ENCODE peak calls at places on chromosome 12, in seven cellular contexts. G is AG09319, M is RWPE1, V is IMR-90, B is fibroblast of the aortic adventitia, C is GM12865, A is tibial artery. S is an unnamed sample.

GRCh38 chr12:25052191-25053020 is 103.5 kb upstream of the BCAT1 start:
- DNase-seq in V (no peak), C (peak; percentile 94), M (no peak), A (no peak), G (no peak), B (peak; percentile 31), S (no peak)

GRCh38 chr12:3641428-3641883 is 111.5 kb downstream of the CRACR2A start:
- DNase-seq in G (no peak), C (no peak), M (peak; percentile 51), A (no peak), V (peak; percentile 36), B (peak; percentile 56), S (peak; percentile 90)

GRCh38 chr12:116318738-116319050 is 41.2 kb upstream of the MED13L start:
- DNase-seq in G (no peak), V (no peak), M (peak; percentile 38), A (no peak), C (no peak), B (peak; percentile 49), S (no peak)

GRCh38 chr12:14756331-14757143 is 46.7 kb downstream of the WBP11 start:
- DNase-seq in B (no peak), V (no peak), M (no peak), A (no peak), G (no peak), C (no peak), S (no peak)

GRCh38 chr12:113548467-113548866 is 76.8 kb upstream of the LHX5 start:
- DNase-seq in B (no peak), V (no peak), G (no peak), M (no peak), C (no peak), A (no peak), S (no peak)

GRCh38 chr12:51579321-51579850 is 11.6 kb upstream of the SCN8A start:
- DNase-seq in C (no peak), A (no peak), M (no peak), B (no peak), G (no peak), V (no peak), S (no peak)

GRCh38 chr12:131135311-131135785 is 181.6 kb downstream of the ADGRD1 start:
- DNase-seq in C (no peak), G (no peak), V (no peak), B (no peak), A (no peak), M (no peak), S (no peak)

GRCh38 chr12:130674676-130675075 is 41.4 kb downstream of the RIMBP2 start:
- DNase-seq in M (no peak), V (no peak), C (no peak), B (no peak), A (no peak), G (no peak), S (no peak)

GRCh38 chr12:116194935-116195431 is 82.5 kb downstream of the MED13L start:
- DNase-seq in M (no peak), G (no peak), C (peak; percentile 94), A (no peak), V (no peak), B (no peak), S (no peak)

DNA sequence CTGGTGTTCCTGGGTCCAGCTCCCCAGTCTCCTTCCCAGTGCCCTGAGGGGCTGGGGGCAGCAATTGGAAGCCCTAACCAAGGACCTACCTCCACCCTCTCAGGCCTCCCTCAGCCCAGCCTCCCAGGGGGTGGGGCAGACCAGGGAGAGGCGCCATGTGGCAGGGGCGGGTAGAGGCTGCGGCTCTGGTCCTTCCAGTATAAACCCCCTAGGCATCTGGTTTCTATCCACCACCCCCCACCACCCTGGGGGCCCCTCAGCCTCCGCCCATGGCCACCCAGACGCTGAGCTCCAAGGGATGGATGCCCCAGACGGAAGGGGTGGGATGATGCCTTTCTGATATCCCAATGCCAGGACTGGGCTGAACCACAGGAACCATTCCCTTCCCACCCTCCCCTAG is 2.8 kb upstream of the SP7 start:
- DNase-seq in A (no peak), V (no peak), M (no peak), C (no peak), B (no peak), G (no peak), S (no peak)
- TF ChIP-seq CTCF in A (no peak), V (no peak), M (no peak), C (no peak), B (no peak), G (no peak), S (no peak)

GRCh38 chr12:98156697-98157096 is 358.7 kb upstream of the TMPO start:
- DNase-seq in B (no peak), A (no peak), M (no peak), C (no peak), G (no peak), V (no peak), S (no peak)

GRCh38 chr12:98149270-98149669 is 366.1 kb upstream of the TMPO start:
- DNase-seq in G (no peak), M (no peak), V (no peak), C (peak; percentile 17), B (no peak), A (no peak), S (no peak)

GRCh38 chr12:98151984-98152383 is 363.4 kb upstream of the TMPO start:
- DNase-seq in V (no peak), B (no peak), C (no peak), M (no peak), A (no peak), G (no peak), S (no peak)

GRCh38 chr12:98151105-98151504 is 364.3 kb upstream of the TMPO start:
- DNase-seq in G (no peak), C (no peak), V (no peak), A (no peak), M (no peak), B (no peak), S (no peak)

GRCh38 chr12:98154850-98155249 is 360.5 kb upstream of the TMPO start:
- DNase-seq in V (no peak), B (no peak), C (peak; percentile 24), A (no peak), G (no peak), M (no peak), S (peak; percentile 15)
- TF ChIP-seq CTCF in V (no peak), B (no peak), C (no peak), A (no peak), G (no peak), M (no peak), S (peak; percentile 14)

GRCh38 chr12:64611430-64612286 is 1.4 kb downstream of the RASSF3 start:
- DNase-seq in G (no peak), V (peak; percentile 27), C (peak; percentile 62), M (peak; percentile 36), A (peak; percentile 88), B (peak; percentile 43), S (peak; percentile 28)
- TF ChIP-seq CTCF in G (peak; percentile 14), V (no peak), C (no peak), M (no peak), A (no peak), B (peak; percentile 9), S (no peak)

GRCh38 chr12:28870839-28871440 is 278.1 kb upstream of the FAR2 start:
- DNase-seq in G (no peak), B (peak; percentile 34), M (no peak), A (no peak), C (no peak), V (peak; percentile 20), S (peak; percentile 41)

GRCh38 chr12:28869197-28869596 is 279.9 kb upstream of the FAR2 start:
- DNase-seq in C (no peak), G (no peak), A (no peak), M (no peak), B (peak; percentile 83), V (peak; percentile 91), S (peak; percentile 55)

GRCh38 chr12:28876423-28876822 is 272.7 kb upstream of the FAR2 start:
- DNase-seq in B (no peak), G (no peak), A (no peak), M (no peak), C (no peak), V (no peak), S (no peak)

GRCh38 chr12:28874758-28875157 is 274.3 kb upstream of the FAR2 start:
- DNase-seq in B (no peak), C (no peak), V (no peak), A (no peak), G (no peak), M (no peak), S (no peak)

GRCh38 chr12:28872654-28873268 is 276.3 kb upstream of the FAR2 start:
- DNase-seq in G (peak; percentile 43), A (no peak), M (peak; percentile 44), B (peak; percentile 77), C (peak; percentile 55), V (peak; percentile 67), S (peak; percentile 75)
- TF ChIP-seq CTCF in G (peak; percentile 70), A (peak; percentile 27), M (no peak), B (peak; percentile 78), C (peak; percentile 83), V (peak; percentile 71), S (peak; percentile 93)

GRCh38 chr12:109966531-109966930 is 29.6 kb downstream of the GIT2 start:
- DNase-seq in G (no peak), V (no peak), A (no peak), C (no peak), M (no peak), B (no peak), S (no peak)
- TF ChIP-seq CTCF in G (no peak), V (no peak), A (no peak), C (no peak), M (no peak), B (no peak), S (no peak)

GRCh38 chr12:109808876-109809646 is 24.1 kb downstream of the TRPV4 start:
- DNase-seq in G (no peak), C (no peak), A (no peak), M (no peak), V (no peak), B (no peak), S (no peak)

GRCh38 chr12:109810954-109811623 is 22.1 kb downstream of the TRPV4 start:
- DNase-seq in M (no peak), B (no peak), V (no peak), C (no peak), A (no peak), G (no peak), S (no peak)

GRCh38 chr12:109813810-109814416 is 19.3 kb downstream of the TRPV4 start:
- DNase-seq in B (no peak), V (no peak), A (no peak), M (no peak), G (no peak), C (no peak), S (no peak)

GRCh38 chr12:109814600-109814999 is 18.6 kb downstream of the TRPV4 start:
- DNase-seq in B (no peak), V (no peak), C (no peak), A (no peak), M (no peak), G (no peak), S (no peak)

GRCh38 chr12:109811624-109811995 is 21.6 kb downstream of the TRPV4 start:
- DNase-seq in B (no peak), G (no peak), A (no peak), V (no peak), M (no peak), C (no peak), S (no peak)
- TF ChIP-seq CTCF in B (no peak), G (no peak), A (no peak), V (peak; percentile 8), M (no peak), C (no peak), S (no peak)